ENCODE peak calls at places on chromosome 11, in five cellular contexts. One of them, this sample, is unnamed.

GRCh38 chr11:128757235-128757711 is 63.4 kb downstream of the FLI1 start:
- DNase-seq in ecto neural progenitor cell: no peak
- DNase-seq in NCI-H1092: no peak
- DNase-seq in CD4-positive, alpha-beta T cell: peak
- DNase-seq in HTR-8/SVneo: peak
- DNase-seq in this sample: no peak

GRCh38 chr11:99739464-99740089 is 718.8 kb downstream of the CNTN5 start:
- DNase-seq in ecto neural progenitor cell: no peak
- DNase-seq in NCI-H1092: peak
- DNase-seq in CD4-positive, alpha-beta T cell: no peak
- DNase-seq in HTR-8/SVneo: peak
- DNase-seq in this sample: peak

GRCh38 chr11:130124096-130124495 is 35.5 kb upstream of the ST14 start:
- DNase-seq in ecto neural progenitor cell: no peak
- DNase-seq in NCI-H1092: no peak
- DNase-seq in CD4-positive, alpha-beta T cell: no peak
- DNase-seq in HTR-8/SVneo: peak
- DNase-seq in this sample: no peak

GRCh38 chr11:129866328-129866727 is 29.1 kb downstream of the NFRKB start:
- DNase-seq in ecto neural progenitor cell: no peak
- DNase-seq in NCI-H1092: no peak
- DNase-seq in CD4-positive, alpha-beta T cell: no peak
- DNase-seq in HTR-8/SVneo: no peak
- DNase-seq in this sample: no peak

GRCh38 chr11:32366671-32367070 is 68.7 kb downstream of the WT1 start:
- DNase-seq in ecto neural progenitor cell: no peak
- DNase-seq in NCI-H1092: no peak
- DNase-seq in CD4-positive, alpha-beta T cell: no peak
- DNase-seq in HTR-8/SVneo: peak
- DNase-seq in this sample: no peak

GRCh38 chr11:16410479-16410878 is 54.1 kb upstream of the SOX6 start:
- DNase-seq in ecto neural progenitor cell: no peak
- DNase-seq in NCI-H1092: no peak
- DNase-seq in CD4-positive, alpha-beta T cell: no peak
- DNase-seq in HTR-8/SVneo: no peak
- DNase-seq in this sample: no peak

GRCh38 chr11:13261600-13262061 is 16.0 kb upstream of the BMAL1 start:
- DNase-seq in ecto neural progenitor cell: no peak
- DNase-seq in NCI-H1092: no peak
- DNase-seq in CD4-positive, alpha-beta T cell: no peak
- DNase-seq in HTR-8/SVneo: peak
- DNase-seq in this sample: no peak

GRCh38 chr11:117479372-117479771 is 151.7 kb downstream of the CEP164 start:
- DNase-seq in ecto neural progenitor cell: no peak
- DNase-seq in NCI-H1092: no peak
- DNase-seq in CD4-positive, alpha-beta T cell: no peak
- DNase-seq in HTR-8/SVneo: no peak
- DNase-seq in this sample: no peak

GRCh38 chr11:123584186-123584585 is 70.2 kb downstream of the SCN3B start:
- DNase-seq in ecto neural progenitor cell: no peak
- DNase-seq in NCI-H1092: no peak
- DNase-seq in CD4-positive, alpha-beta T cell: no peak
- DNase-seq in HTR-8/SVneo: no peak
- DNase-seq in this sample: no peak

GRCh38 chr11:117457031-117457785 is 129.6 kb downstream of the CEP164 start:
- DNase-seq in ecto neural progenitor cell: no peak
- DNase-seq in NCI-H1092: peak
- DNase-seq in CD4-positive, alpha-beta T cell: no peak
- DNase-seq in HTR-8/SVneo: no peak
- DNase-seq in this sample: peak

GRCh38 chr11:78652866-78653265 is 78.2 kb upstream of the NARS2 start:
- DNase-seq in ecto neural progenitor cell: no peak
- DNase-seq in NCI-H1092: no peak
- DNase-seq in CD4-positive, alpha-beta T cell: no peak
- DNase-seq in HTR-8/SVneo: no peak
- DNase-seq in this sample: no peak

GRCh38 chr11:26931248-26931631 is 62.7 kb upstream of the FIBIN start:
- DNase-seq in ecto neural progenitor cell: no peak
- DNase-seq in NCI-H1092: no peak
- DNase-seq in CD4-positive, alpha-beta T cell: no peak
- DNase-seq in HTR-8/SVneo: no peak
- DNase-seq in this sample: no peak

GRCh38 chr11:70104419-70104818 is 26.3 kb downstream of the ANO1 start:
- DNase-seq in ecto neural progenitor cell: no peak
- DNase-seq in NCI-H1092: no peak
- DNase-seq in CD4-positive, alpha-beta T cell: no peak
- DNase-seq in HTR-8/SVneo: no peak
- DNase-seq in this sample: peak